ENCODE peak calls at places on chromosomes 13 and 19, in ten cellular contexts. D is activated B cell treated with CpG ODN at 0.5 μM for 24 hours, Z is GM23248, X is NCI-H187 treated with DMSO at 0.1 percent for 48 hours, U is HS-5, N is psoas muscle, B is foreskin keratinocyte, J is left ventricle myocardium inferior, L is germinal center, A is HuH-7.5. W is an unnamed sample.

GRCh38 chr13:51093574-51093973 is 17.5 kb downstream of the C13orf42 start:
- DNase-seq in U (no peak), A (no peak), J (no peak), X (no peak), N (no peak), Z (no peak), D (no peak), L (no peak), B (peak; percentile 2), W (no peak)

GRCh38 chr13:53382008-53382407 is 353.4 kb downstream of the OLFM4 start:
- DNase-seq in L (no peak), X (no peak), Z (no peak), A (no peak), J (no peak), D (no peak), N (no peak), U (no peak), B (no peak), W (no peak)

GRCh38 chr13:98059276-98059675 is 83.6 kb upstream of the FARP1 start:
- DNase-seq in N (no peak), L (no peak), U (no peak), A (no peak), B (no peak), X (no peak), J (no peak), D (no peak), Z (no peak), W (no peak)

GRCh38 chr19:55152017-55152416 is 3.0 kb upstream of the TNNT1 start:
- DNase-seq in N (no peak), X (no peak), B (no peak), A (no peak), D (no peak), U (no peak), Z (no peak), L (no peak), J (no peak), W (no peak)

GRCh38 chr13:113114511-113115362 is 7.9 kb upstream of the F10 start:
- DNase-seq in A (no peak), B (no peak), N (no peak), L (no peak), X (no peak), J (no peak), Z (no peak), D (peak; percentile 2), U (no peak), W (no peak)

GRCh38 chr13:30705672-30706071 is 29.7 kb upstream of the ALOX5AP start:
- DNase-seq in B (peak; percentile 56), A (no peak), L (no peak), D (no peak), J (no peak), Z (no peak), U (no peak), X (no peak), N (no peak), W (no peak)

GRCh38 chr13:27770809-27771208 is 21.5 kb upstream of the GSX1 start:
- DNase-seq in A (peak; percentile 43), U (no peak), B (peak; percentile 57), X (no peak), Z (peak; percentile 32), J (no peak), N (no peak), L (peak; percentile 34), D (no peak), W (peak; percentile 42)

GRCh38 chr19:36265856-36266374 is 51.0 kb downstream of the ZNF146 start:
- DNase-seq in U (no peak), X (no peak), L (no peak), J (no peak), Z (no peak), D (no peak), A (no peak), N (no peak), B (no peak), W (no peak)

GRCh38 chr19:996051-996838 is 4.0 kb upstream of the GRIN3B start:
- DNase-seq in L (peak; percentile 29), U (no peak), Z (peak; percentile 84), B (peak; percentile 27), J (no peak), X (no peak), D (peak; percentile 54), A (peak; percentile 82), N (peak; percentile 59), W (no peak)

GRCh38 chr19:2261438-2262172 is 5.4 kb upstream of the JSRP1 start:
- DNase-seq in L (no peak), U (no peak), X (no peak), A (no peak), B (no peak), D (no peak), Z (peak; percentile 39), N (peak; percentile 76), J (no peak), W (no peak)

GRCh38 chr13:41019027-41019487 is at the start of gene ELF1:
- DNase-seq in A (peak; percentile 7), N (no peak), Z (peak; percentile 82), L (peak; percentile 70), B (peak; percentile 75), D (peak; percentile 26), U (peak; percentile 26), X (no peak), J (no peak), W (peak; percentile 65)

GRCh38 chr13:40672310-40673060 is 6.0 kb upstream of the FOXO1 start:
- DNase-seq in A (peak; percentile 29), U (no peak), N (no peak), J (no peak), Z (peak; percentile 69), L (no peak), B (peak; percentile 69), X (no peak), D (no peak), W (peak; percentile 73)

GRCh38 chr19:38930776-38931761 is at the start of gene MRPS12:
- DNase-seq in L (peak; percentile 99), J (peak; percentile 98), N (peak; percentile 99), A (peak; percentile 99), D (no peak), U (peak; percentile 97), B (peak; percentile 94), Z (peak; percentile 100), X (peak; percentile 95), W (peak; percentile 98)

GRCh38 chr19:49712397-49712859 is 21.5 kb downstream of the CPT1C start:
- DNase-seq in N (peak; percentile 66), A (no peak), Z (peak; percentile 90), D (no peak), B (no peak), L (no peak), X (no peak), J (peak; percentile 57), U (no peak), W (peak; percentile 23)

GRCh38 chr19:7918615-7919421 is 1.3 kb upstream of the SNAPC2 start:
- DNase-seq in Z (no peak), A (peak; percentile 65), X (no peak), J (no peak), D (no peak), U (no peak), L (no peak), N (no peak), B (no peak), W (peak; percentile 81)

GRCh38 chr13:29883941-29884518 is 33.6 kb upstream of the UBL3 start:
- DNase-seq in U (no peak), N (no peak), A (no peak), D (no peak), X (no peak), L (no peak), J (no peak), Z (no peak), B (no peak), W (no peak)

GRCh38 chr19:4013886-4014540 is 6.5 kb downstream of the PIAS4 start:
- DNase-seq in X (no peak), U (no peak), J (no peak), L (no peak), B (no peak), D (no peak), A (no peak), N (no peak), Z (no peak), W (no peak)

GRCh38 chr13:28719656-28720055 is 886 bp upstream of the SLC46A3 start:
- DNase-seq in Z (peak; percentile 76), A (no peak), D (no peak), B (peak; percentile 94), N (no peak), J (no peak), X (no peak), U (no peak), L (no peak), W (no peak)

GRCh38 chr19:46416077-46416709 is 2.8 kb upstream of the CCDC8 start:
- DNase-seq in B (peak; percentile 41), L (no peak), J (peak; percentile 89), U (peak; percentile 15), X (peak; percentile 65), Z (peak; percentile 86), A (peak; percentile 75), N (peak; percentile 88), D (no peak), W (peak; percentile 59)

GRCh38 chr13:97012251-97013048 is 18.2 kb upstream of the OXGR1 start:
- DNase-seq in D (no peak), J (no peak), A (no peak), Z (no peak), X (no peak), L (no peak), N (no peak), U (no peak), B (no peak), W (no peak)

GRCh38 chr13:37636701-37637100 is 38.1 kb upstream of the POSTN start:
- DNase-seq in D (no peak), Z (no peak), U (no peak), L (no peak), A (no peak), N (no peak), J (no peak), X (no peak), B (no peak), W (no peak)

GRCh38 chr19:47353307-47353712 is 4.2 kb downstream of the DHX34 start:
- DNase-seq in N (no peak), B (no peak), A (no peak), J (peak; percentile 49), L (no peak), U (no peak), Z (no peak), X (no peak), D (no peak), W (peak; percentile 76)

GRCh38 chr19:17450264-17451075 is 2.0 kb upstream of the TMEM221 start:
- DNase-seq in U (no peak), B (peak; percentile 96), J (no peak), Z (no peak), N (no peak), D (no peak), A (no peak), X (no peak), L (no peak), W (no peak)

GRCh38 chr13:105991622-105992254 is 543.7 kb downstream of the EFNB2 start:
- DNase-seq in X (no peak), Z (peak; percentile 61), L (no peak), J (no peak), B (peak; percentile 100), U (peak; percentile 22), N (no peak), A (no peak), D (no peak), W (no peak)

GRCh38 chr19:39128511-39129079 is 3.0 kb downstream of the PAK4 start:
- DNase-seq in D (no peak), L (no peak), X (no peak), Z (peak; percentile 51), B (no peak), N (no peak), J (no peak), U (no peak), A (no peak), W (no peak)

GRCh38 chr13:113815151-113816058 is 48.5 kb downstream of the GAS6 start:
- DNase-seq in Z (no peak), X (no peak), D (peak; percentile 33), B (no peak), U (no peak), L (no peak), A (no peak), N (no peak), J (no peak), W (no peak)